ENCODE peak calls at places on chromosomes 13 and 19, in four cellular contexts. P is HepG2, N is SK-N-SH, M is K562. H is an unnamed sample.

GRCh38 chr13:72970301-72970880 is 88.4 kb upstream of the KLF5 start:
- DNase-seq in P (no peak), M (no peak), N (no peak), H (no peak)

GRCh38 chr13:31982124-31982523 is 49.5 kb upstream of the FRY start:
- DNase-seq in N (no peak), P (no peak), M (no peak), H (no peak)

GRCh38 chr13:60347174-60347573 is 49.8 kb upstream of the TDRD3 start:
- DNase-seq in N (no peak), P (no peak), M (no peak), H (no peak)

GRCh38 chr13:77874406-77874805 is 44.2 kb downstream of the EDNRB start:
- DNase-seq in P (no peak), M (no peak), N (no peak), H (no peak)

GRCh38 chr19:8135946-8136618 is 13.3 kb downstream of the FBN3 start:
- DNase-seq in N (no peak), P (peak; percentile 38), M (no peak), H (no peak)

GRCh38 chr19:58154287-58154678 is 3.7 kb upstream of the ZNF329 start:
- DNase-seq in P (peak; percentile 38), M (no peak), N (no peak), H (no peak)

GRCh38 chr19:56748443-56748842 is 76.9 kb upstream of the ZNF835 start:
- DNase-seq in N (peak; percentile 40), M (no peak), P (peak; percentile 47), H (no peak)

GRCh38 chr19:51772977-51773376 is 12.0 kb downstream of the FPR2 start:
- DNase-seq in M (no peak), N (no peak), P (no peak), H (no peak)

GRCh38 chr13:71290963-71291937 is 575.8 kb downstream of the DACH1 start:
- DNase-seq in M (no peak), N (no peak), P (peak; percentile 66), H (peak; percentile 71)

GRCh38 chr19:16160943-16161560 is 12.3 kb downstream of the CIB3 start:
- DNase-seq in N (no peak), M (peak; percentile 41), P (peak; percentile 30), H (no peak)

GRCh38 chr19:48344892-48345291 is 18.8 kb downstream of the TMEM143 start:
- DNase-seq in P (no peak), M (peak; percentile 51), N (no peak), H (no peak)

GRCh38 chr19:18939922-18940775 is 868 bp downstream of the HOMER3 start:
- DNase-seq in P (no peak), M (no peak), N (peak; percentile 73), H (no peak)

GRCh38 chr13:30864352-30865130 is 41.5 kb upstream of the MEDAG start:
- DNase-seq in P (no peak), N (peak; percentile 71), M (no peak), H (no peak)

GRCh38 chr13:88656751-88657150 is 985.6 kb downstream of the SLITRK5 start:
- DNase-seq in P (no peak), M (no peak), N (no peak), H (no peak)

GRCh38 chr13:84571264-84571663 is 689.0 kb upstream of the SLITRK1 start:
- DNase-seq in P (no peak), M (no peak), N (no peak), H (no peak)

GRCh38 chr19:7505288-7505681 is 10.6 kb upstream of the ZNF358 start:
- DNase-seq in P (no peak), N (no peak), M (no peak), H (no peak)

GRCh38 chr13:28707629-28708427 is 10.9 kb downstream of the SLC46A3 start:
- DNase-seq in P (no peak), N (no peak), M (no peak), H (peak; percentile 94)

GRCh38 chr19:4806384-4806783 is 14.8 kb downstream of the FEM1A start:
- DNase-seq in N (no peak), M (no peak), P (no peak), H (no peak)

GRCh38 chr19:57941593-57941992 is 5.9 kb downstream of the ZNF256 start:
- DNase-seq in N (no peak), M (no peak), P (no peak), H (no peak)

GRCh38 chr13:100245099-100245498 is 156.2 kb downstream of the PCCA start:
- DNase-seq in P (no peak), M (no peak), N (no peak), H (no peak)

GRCh38 chr13:35356572-35356971 is 119.9 kb downstream of the MAB21L1 start:
- DNase-seq in M (no peak), P (no peak), N (no peak), H (no peak)

GRCh38 chr13:109840201-109840892 is 54.0 kb upstream of the IRS2 start:
- DNase-seq in M (no peak), N (no peak), P (no peak), H (no peak)

GRCh38 chr13:80473695-80474094 is 132.8 kb upstream of the SPRY2 start:
- DNase-seq in N (no peak), M (no peak), P (peak; percentile 28), H (no peak)
- TF ChIP-seq FOXM1 in N (no peak), M (no peak), P (no peak), H (no peak)

GRCh38 chr13:56909896-56910600 is 230.7 kb upstream of the PRR20A start:
- DNase-seq in M (no peak), N (no peak), P (no peak), H (no peak)
- TF ChIP-seq POLR2AphosphoS5 in M (no peak), N (no peak), P (no peak), H (no peak)

GRCh38 chr13:22468055-22468454 is 712.7 kb upstream of the SGCG start:
- DNase-seq in M (no peak), N (no peak), P (peak; percentile 12), H (no peak)
- TF ChIP-seq MXI1 in M (no peak), N (no peak), P (no peak), H (no peak)

GRCh38 chr19:9586764-9587163 is 2.5 kb upstream of the ZNF121 start:
- DNase-seq in P (peak; percentile 74), N (peak; percentile 45), M (peak; percentile 17), H (peak; percentile 24)
- TF ChIP-seq FOXM1 in P (no peak), N (no peak), M (no peak), H (no peak)

GRCh38 chr13:36528105-36528504 is 95.8 kb downstream of the CCNA1 start:
- DNase-seq in P (no peak), M (no peak), N (no peak), H (no peak)

GRCh38 chr13:36533806-36534205 is 101.5 kb downstream of the CCNA1 start:
- DNase-seq in N (no peak), M (no peak), P (no peak), H (no peak)

GRCh38 chr13:36530050-36530789 is 97.9 kb downstream of the CCNA1 start:
- DNase-seq in N (no peak), P (no peak), M (no peak), H (no peak)

GRCh38 chr13:36530861-36531590 is 98.7 kb downstream of the CCNA1 start:
- DNase-seq in N (no peak), P (no peak), M (no peak), H (no peak)

DNA sequence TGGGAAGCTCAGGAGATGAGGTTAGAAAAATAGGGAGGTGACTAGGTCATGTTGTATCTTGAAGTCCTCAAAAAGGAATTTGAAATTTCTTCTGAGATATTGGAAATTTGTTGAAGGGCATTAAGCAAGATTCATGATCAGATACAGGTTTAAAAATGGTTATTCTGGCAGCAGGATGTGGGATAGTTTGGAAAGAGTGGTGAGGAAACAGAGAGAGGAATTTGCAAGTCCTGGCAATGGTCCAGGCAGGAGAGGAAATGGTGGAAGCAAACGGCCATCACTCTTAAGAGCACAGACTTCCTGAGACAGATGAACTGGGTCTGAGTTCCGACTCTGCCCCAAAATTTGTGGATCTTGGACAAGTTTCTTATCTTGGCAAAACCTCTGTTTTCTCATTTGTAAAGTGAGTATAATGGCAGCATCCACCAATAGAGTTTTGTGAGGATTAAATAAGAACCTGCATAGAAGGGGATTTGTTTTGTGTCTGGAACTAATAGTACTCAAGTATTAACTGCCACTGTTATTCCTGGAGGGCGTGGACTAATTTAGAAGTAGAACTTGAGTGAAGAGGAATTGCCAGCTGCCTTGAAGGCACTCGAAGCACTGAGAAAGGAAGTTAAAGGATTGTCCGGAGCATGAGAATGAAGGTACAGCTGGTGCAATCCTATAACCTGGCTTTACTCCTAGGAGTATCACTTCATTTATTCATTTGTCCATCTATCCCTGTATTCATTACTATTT is 99.6 kb downstream of the CCNA1 start:
- DNase-seq in P (no peak), M (no peak), N (no peak), H (no peak)
- TF ChIP-seq POLR2AphosphoS5 in P (no peak), M (no peak), N (no peak), H (no peak)

DNA sequence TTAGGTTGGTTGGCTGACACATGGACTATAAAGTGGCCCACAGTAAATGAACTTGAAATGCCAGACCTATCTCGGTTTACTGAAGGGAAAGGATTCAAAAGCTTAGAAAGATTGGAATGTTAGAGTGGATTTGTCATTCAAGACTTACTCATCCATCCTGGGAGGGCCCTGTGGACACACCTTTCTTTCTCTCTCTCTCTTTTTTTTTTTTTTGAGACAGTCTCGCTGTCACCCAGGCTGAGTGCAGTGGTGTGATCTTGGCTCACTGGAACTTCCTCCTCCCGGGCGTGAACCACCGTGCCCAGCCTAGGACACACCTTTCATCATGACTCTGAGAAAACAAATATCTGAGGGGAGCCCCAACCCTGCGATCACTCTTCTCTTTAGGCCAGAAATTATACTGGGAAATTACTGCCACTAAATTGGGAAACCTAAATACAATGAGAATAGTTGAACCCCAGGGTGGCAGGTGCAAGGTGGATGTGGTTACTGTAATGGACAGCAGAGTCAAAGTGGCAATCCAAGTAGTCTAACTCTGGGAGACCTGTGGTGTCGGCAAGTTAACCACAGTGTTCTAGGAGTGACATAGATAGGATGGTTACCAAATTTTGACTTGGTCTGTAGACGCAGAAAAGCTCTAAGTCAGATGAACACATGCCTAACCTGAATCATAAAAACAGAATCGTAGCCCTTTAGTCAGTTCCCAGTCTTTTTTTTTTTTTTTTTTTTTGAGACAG is 47.1 kb upstream of the ZMYM5 start:
- DNase-seq in P (no peak), N (no peak), M (no peak), H (no peak)
- TF ChIP-seq MXI1 in P (no peak), N (no peak), M (no peak), H (no peak)

DNA sequence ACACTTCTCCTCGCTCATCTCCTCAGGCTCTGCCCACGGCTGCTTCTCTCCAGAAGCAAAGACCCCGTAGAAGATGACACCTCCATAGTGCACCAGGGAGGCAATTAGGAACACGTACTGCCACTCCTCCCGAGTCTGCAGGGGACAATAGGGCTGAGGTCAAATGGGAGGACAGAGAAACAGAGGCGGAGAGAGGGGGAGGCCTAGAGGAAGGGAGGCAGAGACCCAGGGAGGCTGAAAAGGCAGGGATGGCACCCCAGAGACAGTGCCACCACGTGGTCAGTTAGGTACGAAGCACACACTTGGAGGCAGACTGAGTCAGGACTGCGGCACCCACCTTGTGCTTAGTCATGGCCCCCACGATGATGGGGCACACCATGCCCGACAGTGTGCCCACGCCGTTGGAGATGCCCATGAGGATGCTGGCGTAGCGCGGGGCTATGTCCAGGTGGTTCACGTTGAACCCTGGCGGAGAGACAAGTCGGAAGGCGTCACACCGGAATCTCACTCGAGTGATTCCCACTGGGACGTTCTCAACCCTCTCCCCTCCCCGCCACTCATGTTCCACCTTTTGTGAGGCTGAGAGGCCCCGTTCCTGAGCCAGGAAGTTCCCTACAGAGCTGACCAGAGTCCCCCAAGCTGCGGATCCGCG is 5.6 kb downstream of the GFY start:
- DNase-seq in P (no peak), M (peak; percentile 57), N (peak; percentile 68), H (no peak)
- TF ChIP-seq FOXM1 in P (no peak), M (no peak), N (no peak), H (no peak)

GRCh38 chr19:31214997-31215396 is 134.2 kb downstream of the TSHZ3 start:
- DNase-seq in M (no peak), N (no peak), P (no peak), H (no peak)

GRCh38 chr19:31211088-31211487 is 138.1 kb downstream of the TSHZ3 start:
- DNase-seq in M (no peak), N (no peak), P (no peak), H (no peak)

GRCh38 chr19:31214086-31214485 is 135.2 kb downstream of the TSHZ3 start:
- DNase-seq in P (no peak), N (peak; percentile 27), M (peak; percentile 23), H (no peak)
- TF ChIP-seq POLR2AphosphoS5 in P (no peak), N (peak; percentile 81), M (no peak), H (no peak)